ENCODE peak calls at places on chromosomes 13 and 19, in five cellular contexts. W is psoas muscle, X is aorta, C is GM23248, J is mesendoderm. A is an unnamed sample.
A peak's percentile ranks its signal among the peaks of the same experiment; 100 is the strongest.

GRCh38 chr13:78762825-78763224 is 103.9 kb upstream of the OBI1 start:
- DNase-seq in W (no peak), X (no peak), J (no peak), C (no peak), A (no peak)

GRCh38 chr13:98405690-98406344 is 171.1 kb downstream of the STK24 start:
- DNase-seq in X (no peak), C (no peak), J (no peak), W (no peak), A (no peak)

GRCh38 chr13:37316935-37317334 is 211.5 kb upstream of the CSNK1A1L start:
- DNase-seq in X (no peak), W (no peak), C (no peak), J (no peak), A (no peak)

GRCh38 chr19:30078381-30078910 is 136.4 kb downstream of the URI1 start:
- DNase-seq in J (no peak), C (no peak), X (no peak), W (no peak), A (no peak)

GRCh38 chr19:6161271-6161850 is 25.9 kb downstream of the ACSBG2 start:
- DNase-seq in W (peak; percentile 23), C (peak; percentile 14), J (peak; percentile 33), X (no peak), A (peak; percentile 18)

GRCh38 chr13:39417643-39418042 is 185.3 kb downstream of the LHFPL6 start:
- DNase-seq in C (peak; percentile 63), J (peak; percentile 96), W (no peak), X (peak; percentile 57), A (no peak)

GRCh38 chr13:107209811-107210210 is 641.9 kb upstream of the ARGLU1 start:
- DNase-seq in C (peak; percentile 64), J (no peak), W (no peak), X (no peak), A (no peak)

GRCh38 chr13:35293579-35293978 is 182.9 kb downstream of the MAB21L1 start:
- DNase-seq in J (no peak), C (no peak), X (no peak), W (no peak), A (no peak)

GRCh38 chr13:112727581-112727980 is 37.7 kb downstream of the ATP11A start:
- DNase-seq in W (no peak), C (no peak), J (no peak), X (no peak), A (no peak)

GRCh38 chr13:85631801-85632200 is 167.4 kb downstream of the SLITRK6 start:
- DNase-seq in C (no peak), W (no peak), X (no peak), J (no peak), A (no peak)

GRCh38 chr19:50479761-50480251 is 3.2 kb upstream of the GARIN5A start:
- DNase-seq in C (no peak), W (no peak), X (no peak), J (no peak), A (no peak)

GRCh38 chr19:4980087-4980486 is 11.2 kb downstream of the KDM4B start:
- DNase-seq in C (peak; percentile 58), X (no peak), J (no peak), W (no peak), A (no peak)

GRCh38 chr19:47471733-47472457 is at the start of gene SLC8A2:
- DNase-seq in C (peak; percentile 67), J (peak; percentile 96), X (peak; percentile 85), W (peak; percentile 43), A (peak; percentile 73)

GRCh38 chr13:24104723-24105122 is 55.8 kb upstream of the SPATA13 start:
- DNase-seq in W (no peak), J (no peak), X (no peak), C (no peak), A (no peak)

GRCh38 chr19:8361921-8362793 is 1.8 kb upstream of the ANGPTL4 start:
- DNase-seq in C (peak; percentile 99), J (no peak), W (peak; percentile 97), X (peak; percentile 97), A (peak; percentile 95)

GRCh38 chr19:29785360-29785759 is 26.4 kb upstream of the CCNE1 start:
- DNase-seq in J (no peak), X (no peak), W (no peak), C (no peak), A (no peak)

GRCh38 chr19:12720851-12721655 is 2.7 kb downstream of the TNPO2 start:
- DNase-seq in W (peak; percentile 33), J (no peak), X (no peak), C (peak; percentile 60), A (no peak)

GRCh38 chr13:111460548-111461444 is 140.4 kb downstream of the TEX29 start:
- DNase-seq in X (no peak), C (peak; percentile 78), J (peak; percentile 74), W (peak; percentile 26), A (peak; percentile 31)

GRCh38 chr13:66915596-66916185 is 314.4 kb downstream of the PCDH9 start:
- DNase-seq in J (no peak), W (no peak), C (no peak), X (no peak), A (no peak)

GRCh38 chr19:12745166-12745897 is 6.3 kb upstream of the BEST2 start:
- DNase-seq in W (no peak), C (no peak), X (no peak), J (no peak), A (no peak)

GRCh38 chr13:48132961-48133360 is 38.1 kb upstream of the MED4 start:
- DNase-seq in J (no peak), W (no peak), X (no peak), C (no peak), A (no peak)

GRCh38 chr19:32878988-32879387 is 9.4 kb upstream of the SLC7A9 start:
- DNase-seq in C (no peak), X (no peak), J (no peak), W (no peak), A (no peak)

GRCh38 chr19:10010247-10010691 is at the start of gene COL5A3:
- DNase-seq in C (peak; percentile 84), W (peak; percentile 71), X (peak; percentile 65), J (no peak), A (peak; percentile 69)

GRCh38 chr13:84399320-84400085 is 517.2 kb upstream of the SLITRK1 start:
- DNase-seq in C (no peak), X (no peak), J (peak; percentile 40), W (no peak), A (no peak)

GRCh38 chr13:69903081-69903480 is 204.5 kb upstream of the ATXN8OS start:
- DNase-seq in X (no peak), C (no peak), W (no peak), J (no peak), A (no peak)

GRCh38 chr13:112194167-112194530 is 127.2 kb downstream of the SOX1 start:
- DNase-seq in J (no peak), C (no peak), X (peak; percentile 31), W (no peak), A (no peak)

DNA sequence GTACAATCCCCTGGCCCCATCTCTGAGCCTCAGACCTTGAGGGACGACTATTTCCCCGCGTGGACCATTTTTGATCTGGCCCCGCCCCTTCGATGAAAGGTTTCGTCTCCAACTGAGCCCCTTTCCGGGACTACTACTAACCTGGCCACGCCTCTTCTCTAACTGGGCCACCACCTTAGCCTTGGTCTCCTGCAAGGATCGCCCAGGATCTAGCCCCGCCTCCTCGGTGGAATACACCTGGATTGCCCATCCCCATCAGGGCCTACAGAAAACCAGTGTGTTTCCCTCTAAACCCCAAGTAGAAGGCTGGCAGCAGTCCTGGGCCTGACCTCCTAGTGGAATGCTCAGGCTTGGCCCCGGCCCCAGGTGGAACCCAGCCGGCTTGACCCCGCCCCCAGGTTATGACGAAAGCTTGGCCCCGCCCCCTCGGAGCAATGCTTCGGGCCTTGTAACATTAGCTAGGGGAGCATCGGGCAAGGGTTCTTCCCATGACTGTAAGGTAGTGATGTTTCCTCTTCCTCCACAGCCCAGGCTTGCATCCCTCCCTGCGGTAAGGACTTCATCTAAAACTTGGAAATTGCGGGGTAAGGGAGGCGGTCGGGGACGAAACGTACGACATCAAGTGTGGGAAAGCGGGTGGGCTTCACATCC is 9.1 kb downstream of the SPACA6 start:
- DNase-seq in X (peak; percentile 84), J (peak; percentile 93), C (peak; percentile 84), W (peak; percentile 81), A (peak; percentile 82)
- H3K27ac ChIP-seq in X (no peak overlapping the region), J (peak overlapping the region; percentile 67), C (no peak overlapping the region), W (no peak overlapping the region), A (peak overlapping the region; percentile 35)

GRCh38 chr19:1466461-1467227 is 12.4 kb downstream of the C19orf25 start:
- DNase-seq in X (no peak), J (no peak), C (peak; percentile 47), W (peak; percentile 13), A (peak; percentile 13)

GRCh38 chr19:1467228-1467511 is 11.8 kb downstream of the C19orf25 start:
- DNase-seq in X (no peak), J (no peak), W (no peak), C (no peak), A (no peak)

GRCh38 chr19:1467512-1468273 is 11.3 kb downstream of the C19orf25 start:
- DNase-seq in X (no peak), J (no peak), C (no peak), W (peak; percentile 16), A (peak; percentile 14)

GRCh38 chr19:1466018-1466460 is 13.0 kb downstream of the C19orf25 start:
- DNase-seq in X (no peak), J (no peak), C (no peak), W (no peak), A (no peak)

DNA sequence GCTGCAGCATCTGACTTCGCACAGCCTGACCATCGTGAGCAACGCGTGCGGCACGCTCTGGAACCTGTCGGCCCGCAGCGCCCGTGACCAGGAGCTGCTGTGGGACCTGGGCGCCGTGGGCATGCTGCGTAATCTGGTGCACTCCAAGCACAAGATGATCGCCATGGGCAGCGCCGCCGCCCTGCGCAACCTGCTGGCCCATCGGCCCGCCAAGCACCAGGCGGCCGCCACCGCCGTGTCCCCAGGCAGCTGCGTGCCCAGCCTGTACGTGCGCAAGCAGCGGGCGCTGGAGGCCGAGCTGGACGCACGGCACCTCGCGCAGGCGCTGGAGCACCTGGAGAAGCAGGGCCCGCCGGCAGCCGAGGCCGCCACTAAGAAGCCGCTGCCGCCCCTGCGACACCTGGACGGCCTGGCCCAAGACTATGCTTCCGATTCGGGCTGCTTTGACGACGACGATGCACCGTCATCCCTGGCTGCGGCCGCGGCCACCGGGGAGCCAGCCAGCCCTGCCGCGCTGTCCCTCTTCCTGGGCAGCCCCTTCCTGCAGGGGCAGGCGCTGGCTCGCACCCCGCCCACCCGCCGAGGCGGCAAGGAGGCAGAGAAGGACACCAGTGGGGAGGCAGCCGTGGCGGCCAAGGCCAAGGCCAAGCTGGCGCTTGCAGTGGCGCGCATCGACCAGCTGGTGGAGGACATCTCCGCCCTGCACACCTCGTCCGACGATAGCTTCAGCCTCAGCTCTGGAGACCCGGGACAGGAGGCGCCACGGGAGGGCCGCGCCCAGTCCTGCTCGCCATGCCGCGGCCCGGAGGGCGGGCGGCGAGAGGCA is 13.6 kb downstream of the C19orf25 start:
- DNase-seq in X (no peak), C (no peak), J (peak; percentile 75), W (peak; percentile 35), A (peak; percentile 56)
- H3K27me3 ChIP-seq in X (no peaks in the 10 kb centered on the region), C (no peaks in the 10 kb centered on the region), J (peaks cover 42% of the 10 kb centered on the region), W (peaks cover 62% of the 10 kb centered on the region), A (peaks cover 46% of the 10 kb centered on the region)

GRCh38 chr19:16367269-16367683 is 42.6 kb downstream of the KLF2 start:
- DNase-seq in C (no peak), X (peak; percentile 45), W (no peak), J (no peak), A (no peak)
- H3K4me1 ChIP-seq in C (no peaks in the 10 kb centered on the region), X (no peaks in the 10 kb centered on the region), W (peaks cover 25% of the 10 kb centered on the region), J (no peaks in the 10 kb centered on the region), A (peaks cover 11% of the 10 kb centered on the region)

DNA sequence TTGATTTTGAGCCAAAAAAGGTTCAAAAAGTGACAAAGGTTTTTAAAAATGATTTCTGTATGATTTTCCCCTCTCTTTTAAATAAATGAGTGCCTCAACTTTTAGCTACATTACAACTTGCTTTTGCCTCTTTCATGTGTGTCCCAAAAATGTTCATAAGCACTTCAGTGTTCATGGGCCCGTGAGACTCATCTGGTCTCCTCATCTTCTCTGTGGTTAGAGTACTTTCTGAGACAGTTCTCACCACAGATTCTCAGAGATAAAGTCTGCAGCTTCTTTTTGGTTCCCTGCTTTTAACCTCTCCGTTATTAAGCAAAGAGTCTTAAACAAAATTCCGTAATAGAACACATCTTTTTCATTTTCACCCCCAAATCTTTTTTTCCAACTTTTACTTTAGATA is 156.9 kb downstream of the DLEU7 start:
- DNase-seq in J (no peak), W (no peak), C (no peak), X (no peak), A (no peak)
- H3K27ac ChIP-seq in J (no peak overlapping the region), W (no peak overlapping the region), C (no peak overlapping the region), X (no peak overlapping the region), A (peak overlapping the region; percentile 66)